ENCODE peak calls at places on chromosome 5, in nine cellular contexts. T, Z, S, C, L, B, A, P and U are unnamed samples. For H3K9me3, the result is how much of the 10 kb centered on the place peaks cover.

GRCh38 chr5:142737169-142737568 is 33.0 kb upstream of the ARHGAP26 start:
- DNase-seq in T (no peak), P (no peak), A (no peak), Z (no peak), C (no peak), B (no peak), L (no peak), S (no peak), U (no peak)

GRCh38 chr5:134255418-134256150 is 29.7 kb upstream of the PPP2CA start:
- DNase-seq in Z (no peak), C (no peak), B (no peak), T (no peak), L (no peak), A (no peak), S (no peak), P (no peak), U (no peak)

GRCh38 chr5:6202615-6203365 is 175.6 kb downstream of the MED10 start:
- DNase-seq in A (no peak), B (no peak), S (no peak), P (no peak), T (no peak), Z (peak), C (no peak), L (peak), U (no peak)

GRCh38 chr5:147445951-147446350 is 63.9 kb downstream of the DPYSL3 start:
- DNase-seq in S (no peak), Z (no peak), L (no peak), P (no peak), T (no peak), B (no peak), A (no peak), C (no peak), U (no peak)

GRCh38 chr5:39104221-39104620 is 30.0 kb upstream of the RICTOR start:
- DNase-seq in B (no peak), L (no peak), S (no peak), Z (no peak), P (no peak), T (no peak), A (no peak), C (no peak), U (no peak)

GRCh38 chr5:23445573-23445972 is 61.8 kb upstream of the PRDM9 start:
- DNase-seq in S (no peak), Z (no peak), P (no peak), T (no peak), C (no peak), L (no peak), B (no peak), A (no peak), U (no peak)

GRCh38 chr5:533243-534005 is 9.2 kb upstream of the SLC9A3 start:
- DNase-seq in B (no peak), T (no peak), L (no peak), Z (no peak), C (no peak), P (peak), S (no peak), A (no peak), U (no peak)

GRCh38 chr5:173869316-173869715 is 18.8 kb upstream of the CPEB4 start:
- DNase-seq in L (no peak), S (no peak), B (no peak), Z (no peak), C (no peak), T (no peak), P (no peak), A (no peak), U (no peak)

GRCh38 chr5:2659071-2659470 is 92.4 kb downstream of the IRX2 start:
- DNase-seq in T (no peak), L (no peak), Z (no peak), B (no peak), S (no peak), C (no peak), P (no peak), A (no peak), U (no peak)

GRCh38 chr5:11046160-11046559 is 285.1 kb upstream of the DAP start:
- DNase-seq in L (peak), C (no peak), P (no peak), T (no peak), B (no peak), S (no peak), Z (peak), A (no peak), U (no peak)

GRCh38 chr5:134146651-134147544 is 29.9 kb downstream of the SKP1 start:
- DNase-seq in T (no peak), L (no peak), S (no peak), Z (no peak), B (peak), P (no peak), C (no peak), A (no peak), U (no peak)

GRCh38 chr5:141695627-141696180 is 13.7 kb upstream of the ARAP3 start:
- DNase-seq in T (peak), A (no peak), Z (no peak), C (no peak), B (no peak), P (peak), S (no peak), L (peak), U (no peak)

GRCh38 chr5:10111575-10111974 is 138.1 kb downstream of the ATPSCKMT start:
- DNase-seq in T (no peak), A (peak), P (no peak), L (peak), B (no peak), C (no peak), S (no peak), Z (peak), U (no peak)

GRCh38 chr5:78805-79149 is 13.2 kb upstream of the PLEKHG4B start:
- DNase-seq in L (no peak), C (no peak), T (no peak), S (no peak), B (no peak), A (no peak), P (no peak), Z (no peak), U (no peak)

GRCh38 chr5:33810491-33811120 is 81.2 kb downstream of the ADAMTS12 start:
- DNase-seq in P (peak), Z (no peak), B (no peak), L (no peak), T (no peak), S (peak), C (no peak), A (no peak), U (no peak)

GRCh38 chr5:54087436-54087835 is 222.9 kb downstream of the ARL15 start:
- DNase-seq in A (no peak), B (no peak), T (no peak), P (no peak), C (no peak), Z (no peak), S (no peak), L (no peak), U (no peak)

GRCh38 chr5:35736280-35736679 is 118.6 kb downstream of the SPEF2 start:
- DNase-seq in A (no peak), Z (no peak), S (no peak), B (no peak), L (no peak), P (no peak), C (no peak), T (no peak), U (no peak)

GRCh38 chr5:24642022-24642421 is 2.8 kb downstream of the CDH10 start:
- DNase-seq in B (no peak), A (no peak), L (peak), Z (peak), S (no peak), P (no peak), C (no peak), T (no peak), U (no peak)

GRCh38 chr5:160802567-160802966 is 49.4 kb downstream of the ATP10B start:
- DNase-seq in L (peak), T (no peak), Z (no peak), B (no peak), C (no peak), A (no peak), S (no peak), P (no peak), U (no peak)

GRCh38 chr5:133298447-133298846 is 246.6 kb downstream of the HSPA4 start:
- DNase-seq in T (no peak), Z (no peak), S (no peak), B (no peak), L (no peak), C (no peak), P (no peak), A (no peak), U (no peak)

GRCh38 chr5:39948867-39949468 is 524.2 kb upstream of the DAB2 start:
- DNase-seq in T (no peak), Z (peak), B (peak), C (peak), S (peak), A (peak), P (peak), L (peak), U (no peak)

DNA sequence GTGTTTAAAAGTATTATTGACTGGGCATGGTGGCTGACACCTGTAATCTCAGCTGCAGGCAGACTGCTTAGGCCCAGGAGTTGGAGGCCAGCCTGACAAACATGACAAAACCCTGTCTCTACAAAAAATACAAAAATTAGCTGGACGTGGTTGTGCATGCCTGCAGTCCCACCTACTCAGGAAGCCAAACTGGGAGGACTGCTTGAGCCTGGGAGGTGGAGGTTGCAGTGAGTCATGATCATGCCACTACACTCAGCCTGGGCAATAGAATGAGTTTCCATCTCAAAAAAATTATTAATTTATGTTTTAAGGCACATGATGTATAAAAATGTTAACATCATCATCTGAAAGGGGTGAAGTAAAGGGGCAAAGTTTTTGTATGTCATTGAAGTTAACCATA is 49.7 kb upstream of the FNIP1 start:
- DNase-seq in Z (no peak), A (no peak), S (no peak), L (no peak), P (no peak), T (no peak), B (no peak), C (no peak), U (no peak)
- H3K9me3 ChIP-seq in Z (under half), A (under half), S (under half), L (under half), P (under half), T (half or more), B (under half), C (under half), U (under half)

GRCh38 chr5:66100851-66101250 is 43.2 kb upstream of the SREK1 start:
- DNase-seq in Z (no peak), P (no peak), T (no peak), S (no peak), L (no peak), A (no peak), C (no peak), B (no peak), U (no peak)
- H3K9me3 ChIP-seq in Z (half or more), P (under half), T (half or more), S (under half), L (under half), A (under half), C (under half), B (under half), U (half or more)

GRCh38 chr5:178784391-178784790 is 53.9 kb upstream of the ZNF354A start:
- DNase-seq in P (no peak), A (no peak), B (no peak), C (no peak), Z (no peak), L (no peak), S (no peak), T (no peak), U (no peak)

GRCh38 chr5:178787889-178788288 is 57.4 kb upstream of the ZNF354A start:
- DNase-seq in P (no peak), L (no peak), T (no peak), S (peak), C (no peak), A (no peak), Z (no peak), B (no peak), U (no peak)

GRCh38 chr5:178786859-178787499 is 56.5 kb upstream of the ZNF354A start:
- DNase-seq in B (no peak), C (peak), P (no peak), Z (peak), S (no peak), L (no peak), T (no peak), A (no peak), U (no peak)

GRCh38 chr5:178785999-178786398 is 55.5 kb upstream of the ZNF354A start:
- DNase-seq in C (no peak), S (peak), B (no peak), L (no peak), P (no peak), Z (peak), A (no peak), T (no peak), U (no peak)

GRCh38 chr5:178786424-178786823 is 56.0 kb upstream of the ZNF354A start:
- DNase-seq in A (no peak), C (no peak), Z (no peak), T (no peak), S (peak), B (no peak), L (no peak), P (no peak), U (no peak)
- H3K9me3 ChIP-seq in A (under half), C (under half), Z (under half), T (under half), S (under half), B (under half), L (under half), P (under half), U (under half)

GRCh38 chr5:157649091-157649490 is 3.1 kb downstream of the SOX30 start:
- DNase-seq in S (no peak), T (no peak), P (no peak), A (no peak), Z (no peak), C (no peak), L (no peak), B (no peak), U (no peak)

GRCh38 chr5:157651623-157652376 is 438 bp downstream of the SOX30 start:
- DNase-seq in A (no peak), T (peak), S (peak), P (peak), B (peak), C (peak), L (no peak), Z (no peak), U (peak)

GRCh38 chr5:157651011-157651611 is 1.1 kb downstream of the SOX30 start:
- DNase-seq in A (no peak), Z (no peak), B (no peak), T (no peak), L (no peak), C (no peak), S (no peak), P (no peak), U (no peak)

GRCh38 chr5:157648275-157648990 is 3.8 kb downstream of the SOX30 start:
- DNase-seq in Z (no peak), A (no peak), C (no peak), B (no peak), L (no peak), S (no peak), T (no peak), P (no peak), U (no peak)

GRCh38 chr5:157652377-157652692 is at the start of gene SOX30:
- DNase-seq in L (no peak), A (no peak), S (no peak), T (no peak), B (no peak), C (no peak), Z (no peak), P (no peak), U (no peak)
- H3K9me3 ChIP-seq in L (under half), A (under half), S (under half), T (under half), B (under half), C (under half), Z (under half), P (under half), U (under half)

GRCh38 chr5:12100542-12100941 is 196.3 kb upstream of the CTNND2 start:
- DNase-seq in S (no peak), P (no peak), L (no peak), A (no peak), T (no peak), Z (no peak), C (no peak), B (no peak), U (no peak)

GRCh38 chr5:12099296-12099695 is 195.1 kb upstream of the CTNND2 start:
- DNase-seq in Z (no peak), C (no peak), B (no peak), L (no peak), S (no peak), P (no peak), A (no peak), T (no peak), U (no peak)

GRCh38 chr5:12093586-12093985 is 189.3 kb upstream of the CTNND2 start:
- DNase-seq in B (no peak), A (no peak), S (no peak), C (no peak), T (no peak), L (no peak), Z (no peak), P (no peak), U (no peak)

GRCh38 chr5:12095808-12096281 is 191.6 kb upstream of the CTNND2 start:
- DNase-seq in L (no peak), T (no peak), C (no peak), B (no peak), A (no peak), S (no peak), Z (no peak), P (no peak), U (no peak)
- H3K9me3 ChIP-seq in L (under half), T (under half), C (under half), B (under half), A (under half), S (under half), Z (under half), P (under half), U (under half)

GRCh38 chr5:12825163-12825562 is 920.9 kb upstream of the CTNND2 start:
- DNase-seq in P (no peak), Z (no peak), A (no peak), B (no peak), L (no peak), C (no peak), T (no peak), S (no peak), U (no peak)
- H3K9me3 ChIP-seq in P (under half), Z (under half), A (under half), B (under half), L (under half), C (under half), T (half or more), S (under half), U (under half)